ENCODE peak calls at places on chromosome 9, in four cellular contexts. V is Panc1, T is K562, X is HepG2. J is an unnamed sample.

GRCh38 chr9:108933231-108933630 is 693 bp downstream of the ELP1 start:
- DNase-seq in V (no peak), X (no peak), T (peak), J (no peak)

GRCh38 chr9:103789686-103790085 is 304.4 kb upstream of the SMC2 start:
- DNase-seq in T (peak), X (peak), V (no peak), J (no peak)

GRCh38 chr9:119318371-119318770 is 50.9 kb downstream of the BRINP1 start:
- DNase-seq in T (no peak), V (no peak), X (no peak), J (no peak)

GRCh38 chr9:114953917-114954316 is 23.5 kb upstream of the TNFSF8 start:
- DNase-seq in T (no peak), V (no peak), X (no peak), J (no peak)

GRCh38 chr9:130287736-130288135 is 22.2 kb downstream of the HMCN2 start:
- DNase-seq in X (no peak), V (no peak), T (no peak), J (no peak)

GRCh38 chr9:130669965-130670364 is 5.6 kb downstream of the PRDM12 start:
- DNase-seq in V (no peak), X (no peak), T (no peak), J (no peak)

GRCh38 chr9:37342895-37343294 is 79.6 kb upstream of the GRHPR start:
- DNase-seq in X (no peak), V (no peak), T (no peak), J (no peak)

GRCh38 chr9:13431137-13431536 is 151.6 kb upstream of the MPDZ start:
- DNase-seq in X (no peak), V (no peak), T (no peak), J (no peak)

GRCh38 chr9:32251539-32251938 is 132.9 kb upstream of the ACO1 start:
- DNase-seq in V (no peak), X (peak), T (peak), J (peak)

GRCh38 chr9:96484521-96484931 is 34.6 kb downstream of the HABP4 start:
- DNase-seq in X (no peak), T (no peak), V (no peak), J (no peak)

GRCh38 chr9:6575324-6575758 is 70.2 kb downstream of the GLDC start:
- DNase-seq in T (no peak), X (no peak), V (no peak), J (no peak)

GRCh38 chr9:73118898-73119554 is 32.6 kb upstream of the ANXA1 start:
- DNase-seq in V (no peak), T (no peak), X (no peak), J (peak)

GRCh38 chr9:82991684-82992083 is 71.3 kb downstream of the RASEF start:
- DNase-seq in X (peak), T (no peak), V (no peak), J (no peak)

GRCh38 chr9:68574150-68574549 is 33.5 kb upstream of the TMEM252 start:
- DNase-seq in X (no peak), T (no peak), V (no peak), J (no peak)

GRCh38 chr9:87375397-87376073 is 122.1 kb upstream of the DAPK1 start:
- DNase-seq in T (no peak), V (no peak), X (peak), J (no peak)
- TF ChIP-seq TCF7L2 in T (no peak), V (no peak), X (no peak), J (no peak)

DNA sequence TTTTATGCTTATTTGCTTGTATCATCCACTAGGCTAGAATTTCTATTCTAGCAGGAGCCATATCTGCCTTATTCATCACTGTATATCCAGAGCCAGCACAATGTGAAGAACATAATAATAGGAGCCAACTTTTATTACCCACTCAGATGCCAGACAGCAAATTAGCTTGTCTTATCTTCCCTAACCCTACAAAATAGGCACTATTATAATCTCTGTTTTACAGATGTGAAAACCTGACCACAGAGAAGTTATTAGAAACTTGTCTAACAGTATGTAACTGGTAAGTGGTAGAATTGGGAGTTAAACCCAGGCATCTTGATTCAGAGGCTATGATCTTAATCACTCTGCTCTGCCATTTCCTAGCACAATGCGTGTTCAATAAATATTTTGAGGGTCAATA is 579.5 kb downstream of the CAAP1 start:
- DNase-seq in V (no peak), X (no peak), T (no peak), J (no peak)
- TF ChIP-seq TCF7L2 in V (no peak), X (no peak), T (no peak), J (no peak)

GRCh38 chr9:70672136-70672535 is 257.7 kb upstream of the KLF9 start:
- DNase-seq in V (no peak), T (no peak), X (no peak), J (no peak)
- TF ChIP-seq TCF7L2 in V (no peak), T (no peak), X (no peak), J (no peak)

GRCh38 chr9:137671196-137671538 is 52.4 kb downstream of the EHMT1 start:
- DNase-seq in V (no peak), X (no peak), T (no peak), J (no peak)

GRCh38 chr9:137673871-137674270 is 55.1 kb downstream of the EHMT1 start:
- DNase-seq in T (no peak), V (no peak), X (no peak), J (no peak)

GRCh38 chr9:137671721-137672120 is 52.9 kb downstream of the EHMT1 start:
- DNase-seq in V (no peak), X (no peak), T (no peak), J (no peak)

GRCh38 chr9:137674307-137675305 is 55.8 kb downstream of the EHMT1 start:
- DNase-seq in V (no peak), T (no peak), X (no peak), J (no peak)

DNA sequence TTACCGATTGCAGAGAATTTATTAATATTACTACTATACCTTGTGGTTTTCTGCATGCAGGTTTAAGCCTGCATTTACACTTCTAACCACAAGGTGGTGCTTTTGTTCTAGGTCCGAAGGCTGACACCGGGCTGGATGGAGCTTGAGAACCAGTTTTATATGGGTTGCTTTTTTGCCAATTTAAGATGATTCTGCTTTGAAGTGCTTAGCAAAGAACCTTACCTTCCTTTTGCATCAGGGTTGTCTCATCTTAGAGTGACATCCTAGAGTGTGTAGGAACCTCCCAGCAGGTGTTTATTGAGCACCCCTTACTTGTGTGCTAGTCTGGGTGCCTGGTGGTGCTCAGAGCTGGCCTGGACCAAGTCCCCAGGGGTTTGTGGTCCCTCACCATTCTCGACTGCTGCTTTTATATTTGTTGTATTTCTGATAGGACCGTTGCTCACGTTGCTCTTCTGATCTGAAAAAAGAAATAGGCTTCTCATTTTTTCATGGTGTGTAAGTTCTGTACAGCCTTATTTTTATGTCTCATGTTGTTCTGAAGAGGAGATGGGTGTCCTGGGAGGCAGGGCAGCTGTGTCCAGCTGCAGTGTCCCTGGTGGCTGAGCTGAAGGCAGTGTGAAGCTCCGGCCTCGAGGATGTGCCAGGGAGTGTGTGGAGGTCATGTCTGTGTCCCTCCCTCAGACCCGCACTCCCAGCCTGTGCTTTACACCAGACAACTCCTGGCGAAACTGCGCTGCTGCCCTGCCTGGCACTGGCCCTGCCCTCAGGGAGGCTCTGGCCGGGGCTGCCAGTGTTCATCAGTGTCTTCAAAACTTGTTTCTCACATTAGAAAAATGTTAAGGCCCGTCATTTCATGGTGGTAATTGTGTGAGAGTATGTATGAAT is 54.3 kb downstream of the EHMT1 start:
- DNase-seq in V (peak), X (peak), T (peak), J (peak)
- TF ChIP-seq TCF7L2 in V (no peak), X (no peak), T (no peak), J (no peak)

GRCh38 chr9:123401879-123402513 is 46.0 kb downstream of the CRB2 start:
- DNase-seq in T (peak), X (peak), V (peak), J (peak)
- TF ChIP-seq TCF7L2 in T (no peak), X (no peak), V (no peak), J (no peak)

GRCh38 chr9:132585954-132586829 is 3.8 kb downstream of the BARHL1 start:
- DNase-seq in X (no peak), T (no peak), V (no peak), J (no peak)
- TF ChIP-seq TCF7L2 in X (no peak), T (no peak), V (no peak), J (no peak)

GRCh38 chr9:91714874-91715615 is 235.0 kb downstream of the ROR2 start:
- DNase-seq in X (no peak), T (no peak), V (no peak), J (no peak)
- TF ChIP-seq TCF7L2 in X (no peak), T (no peak), V (no peak), J (no peak)

DNA sequence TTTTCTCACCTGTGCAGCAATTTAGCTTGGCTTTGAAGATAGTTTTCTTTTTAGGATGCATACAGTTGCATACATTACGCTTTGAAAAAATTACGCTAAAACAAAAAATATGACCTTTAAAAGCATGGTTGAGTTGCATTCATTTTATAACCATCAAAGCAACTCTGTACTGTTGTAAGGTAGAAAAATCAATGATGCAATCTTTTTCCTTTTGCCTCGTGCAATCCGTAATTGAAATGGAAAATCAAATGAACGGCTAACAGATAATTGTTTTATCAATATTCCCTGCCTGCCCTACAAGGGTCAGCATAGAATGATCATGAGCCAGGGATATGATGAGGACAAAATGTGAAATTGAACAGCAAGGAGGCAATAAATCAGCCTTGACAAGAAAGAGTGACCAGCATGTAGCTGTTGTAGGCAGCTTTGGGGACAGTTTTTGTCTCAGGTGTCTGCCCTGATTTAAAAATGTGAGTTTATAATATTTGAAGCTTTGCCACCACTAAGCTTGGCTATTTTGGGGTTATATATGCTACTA is 98.2 kb downstream of the PBX3 start:
- DNase-seq in X (no peak), T (no peak), V (no peak), J (no peak)
- TF ChIP-seq TCF7L2 in X (no peak), T (no peak), V (no peak), J (no peak)

DNA sequence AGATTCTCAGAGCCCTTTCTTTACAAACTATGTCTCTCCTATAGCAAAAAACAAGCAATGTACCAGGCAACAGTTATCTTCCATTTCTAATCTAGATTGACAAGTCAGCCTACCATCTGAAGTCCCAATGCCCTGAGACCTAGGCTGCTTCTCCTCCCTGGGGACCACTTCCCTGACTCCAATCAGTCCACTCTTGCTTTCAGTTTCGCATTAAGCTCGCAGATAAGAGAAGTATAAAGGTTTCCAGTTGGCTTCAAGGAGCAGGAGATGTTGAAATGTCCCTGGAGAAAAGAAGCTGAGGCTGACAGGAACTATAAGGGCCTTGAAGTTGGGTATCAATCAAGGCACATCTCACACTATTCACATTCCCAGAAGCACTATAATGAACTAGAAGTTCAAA is 32.3 kb downstream of the ERP44 start:
- DNase-seq in T (peak), V (no peak), X (no peak), J (no peak)
- TF ChIP-seq TCF7L2 in T (no peak), V (no peak), X (no peak), J (no peak)

GRCh38 chr9:113516840-113517577 is 53.5 kb downstream of the RGS3 start:
- DNase-seq in T (no peak), X (no peak), V (no peak), J (no peak)
- TF ChIP-seq TCF7L2 in T (no peak), X (no peak), V (no peak), J (no peak)